ENCODE peak calls at places on chromosome 22, in eight cellular contexts. R, Q, Y, C, L, B, N and J are unnamed samples.

GRCh38 chr22:23106906-23107367 is 34.9 kb downstream of the RSPH14 start:
- DNase-seq in R (no peak), Q (no peak), Y (no peak), C (no peak), L (no peak), B (no peak), N (no peak), J (no peak)

GRCh38 chr22:29830585-29830984 is 7.5 kb downstream of the ASCC2 start:
- DNase-seq in R (no peak), Q (peak), Y (no peak), C (no peak), L (no peak), B (no peak), N (no peak), J (no peak)

GRCh38 chr22:47396515-47396914 is 634.1 kb downstream of the TBC1D22A start:
- DNase-seq in R (no peak), Q (no peak), Y (peak), C (no peak), L (no peak), B (no peak), N (no peak), J (no peak)

GRCh38 chr22:49328076-49328475 is 499.6 kb downstream of the BRD1 start:
- DNase-seq in R (no peak), Q (no peak), Y (peak), C (no peak), L (no peak), B (no peak), N (no peak), J (no peak)

GRCh38 chr22:49826603-49827306 is 918 bp downstream of the BRD1 start:
- DNase-seq in R (no peak), Q (peak), Y (peak), C (no peak), L (peak), B (no peak), N (peak), J (no peak)

GRCh38 chr22:45268167-45268957 is 16.4 kb upstream of the UPK3A start:
- DNase-seq in R (no peak), Q (no peak), Y (no peak), C (no peak), L (peak), B (no peak), N (peak), J (peak)

GRCh38 chr22:21623402-21623970 is 6.3 kb downstream of the YDJC start:
- DNase-seq in R (no peak), Q (no peak), Y (no peak), C (no peak), L (no peak), B (no peak), N (no peak), J (no peak)

GRCh38 chr22:26464312-26464711 is 19.3 kb downstream of the HPS4 start:
- DNase-seq in R (no peak), Q (no peak), Y (no peak), C (peak), L (peak), B (no peak), N (no peak), J (no peak)

GRCh38 chr22:37999236-37999635 is 14.9 kb upstream of the SOX10 start:
- DNase-seq in R (no peak), Q (no peak), Y (no peak), C (no peak), L (no peak), B (peak), N (no peak), J (no peak)

GRCh38 chr22:48396785-48397530 is 1430.7 kb downstream of the BRD1 start:
- DNase-seq in R (no peak), Q (no peak), Y (no peak), C (no peak), L (no peak), B (no peak), N (no peak), J (peak)

GRCh38 chr22:47055921-47056320 is 293.5 kb downstream of the TBC1D22A start:
- DNase-seq in R (no peak), Q (no peak), Y (peak), C (no peak), L (no peak), B (no peak), N (no peak), J (no peak)

GRCh38 chr22:43996170-43996980 is 27.7 kb upstream of the PARVB start:
- DNase-seq in R (peak), Q (no peak), Y (peak), C (no peak), L (no peak), B (no peak), N (peak), J (no peak)

GRCh38 chr22:22720201-22720723 is 75.8 kb downstream of the GGTLC2 start:
- DNase-seq in R (peak), Q (peak), Y (no peak), C (peak), L (peak), B (peak), N (peak), J (peak)

GRCh38 chr22:35483730-35484129 is 56.9 kb upstream of the RASD2 start:
- DNase-seq in R (no peak), Q (no peak), Y (no peak), C (no peak), L (no peak), B (no peak), N (no peak), J (no peak)

GRCh38 chr22:19879248-19879575 is 24.5 kb upstream of the GNB1L start:
- DNase-seq in R (no peak), Q (no peak), Y (peak), C (no peak), L (no peak), B (no peak), N (no peak), J (no peak)

GRCh38 chr22:49462795-49463194 is 364.9 kb downstream of the BRD1 start:
- DNase-seq in R (peak), Q (no peak), Y (no peak), C (no peak), L (no peak), B (no peak), N (no peak), J (no peak)

GRCh38 chr22:50303515-50303847 is 4.0 kb downstream of the PLXNB2 start:
- DNase-seq in R (no peak), Q (no peak), Y (no peak), C (no peak), L (no peak), B (no peak), N (no peak), J (no peak)

GRCh38 chr22:24826710-24827285 is 20.8 kb downstream of the SGSM1 start:
- DNase-seq in R (no peak), Q (no peak), Y (no peak), C (no peak), L (no peak), B (no peak), N (no peak), J (no peak)

GRCh38 chr22:36149464-36149863 is 11.1 kb downstream of the APOL3 start:
- DNase-seq in R (no peak), Q (no peak), Y (no peak), C (no peak), L (peak), B (no peak), N (no peak), J (no peak)

GRCh38 chr22:27911329-27911728 is 7.7 kb downstream of the PITPNB start:
- DNase-seq in R (no peak), Q (no peak), Y (no peak), C (no peak), L (no peak), B (no peak), N (no peak), J (no peak)

GRCh38 chr22:34620832-34621231 is 445.1 kb upstream of the ISX start:
- DNase-seq in R (no peak), Q (no peak), Y (no peak), C (no peak), L (no peak), B (no peak), N (no peak), J (no peak)

GRCh38 chr22:36385491-36386350 is 2.0 kb downstream of the MYH9 start:
- DNase-seq in R (no peak), Q (no peak), Y (peak), C (no peak), L (peak), B (no peak), N (peak), J (peak)

GRCh38 chr22:43227231-43227630 is 40.3 kb upstream of the TTLL12 start:
- DNase-seq in R (no peak), Q (no peak), Y (no peak), C (peak), L (peak), B (no peak), N (no peak), J (no peak)

GRCh38 chr22:29751139-29751538 is 15.7 kb downstream of the ZMAT5 start:
- DNase-seq in R (peak), Q (peak), Y (no peak), C (no peak), L (peak), B (no peak), N (no peak), J (no peak)

GRCh38 chr22:41975299-41976069 is 6.2 kb downstream of the SEPTIN3 start:
- DNase-seq in R (no peak), Q (no peak), Y (no peak), C (no peak), L (no peak), B (no peak), N (no peak), J (no peak)

GRCh38 chr22:22099833-22100812 is 117.5 kb upstream of the TOP3B start:
- DNase-seq in R (peak), Q (peak), Y (no peak), C (no peak), L (peak), B (peak), N (no peak), J (no peak)

GRCh38 chr22:20514658-20515406 is 7.4 kb downstream of the MED15 start:
- DNase-seq in R (no peak), Q (peak), Y (no peak), C (no peak), L (peak), B (no peak), N (peak), J (no peak)

GRCh38 chr22:30626413-30626812 is 9.2 kb upstream of the SLC35E4 start:
- DNase-seq in R (no peak), Q (no peak), Y (no peak), C (no peak), L (no peak), B (no peak), N (no peak), J (no peak)

GRCh38 chr22:50306753-50307749 is at the start of gene PLXNB2:
- DNase-seq in R (peak), Q (peak), Y (peak), C (no peak), L (peak), B (peak), N (peak), J (peak)

GRCh38 chr22:30871391-30872281 is 96.9 kb downstream of the MORC2 start:
- DNase-seq in R (no peak), Q (no peak), Y (peak), C (no peak), L (no peak), B (no peak), N (no peak), J (no peak)

GRCh38 chr22:32042924-32043323 is at the start of gene SLC5A1:
- DNase-seq in R (no peak), Q (no peak), Y (peak), C (no peak), L (no peak), B (no peak), N (no peak), J (peak)

GRCh38 chr22:22855617-22856308 is 31.9 kb upstream of the IGLL5 start:
- DNase-seq in R (no peak), Q (peak), Y (no peak), C (no peak), L (peak), B (no peak), N (peak), J (no peak)